ENCODE peak calls at places on chromosome 16, in four cellular contexts. One of them, this sample, is unnamed.

GRCh38 chr16:50195276-50195675 is 42.2 kb downstream of the TENT4B start:
- DNase-seq in HCT116: no peak
- DNase-seq in H1: no peak
- DNase-seq in HepG2: no peak
- DNase-seq in this sample: no peak

GRCh38 chr16:24507959-24508358 is 31.4 kb upstream of the RBBP6 start:
- DNase-seq in HepG2: no peak
- DNase-seq in H1: no peak
- DNase-seq in HCT116: no peak
- DNase-seq in this sample: no peak

GRCh38 chr16:50597563-50598255 is 49.5 kb downstream of the NKD1 start:
- DNase-seq in HCT116: no peak
- DNase-seq in HepG2: no peak
- DNase-seq in H1: no peak
- DNase-seq in this sample: no peak

GRCh38 chr16:46932802-46933201 is 40.7 kb downstream of the DNAJA2 start:
- DNase-seq in HepG2: no peak
- DNase-seq in HCT116: no peak
- DNase-seq in H1: peak; percentile 54
- DNase-seq in this sample: no peak

GRCh38 chr16:71637398-71637797 is 11.4 kb downstream of the MARVELD3 start:
- DNase-seq in HCT116: no peak
- DNase-seq in H1: no peak
- DNase-seq in HepG2: no peak
- DNase-seq in this sample: no peak

GRCh38 chr16:49890876-49891275 is 35.0 kb upstream of the ZNF423 start:
- DNase-seq in HepG2: no peak
- DNase-seq in H1: peak; percentile 38
- DNase-seq in HCT116: no peak
- DNase-seq in this sample: peak; percentile 31

GRCh38 chr16:19583665-19584300 is 28.3 kb downstream of the VPS35L start:
- DNase-seq in H1: no peak
- DNase-seq in HCT116: peak; percentile 35
- DNase-seq in HepG2: peak; percentile 77
- DNase-seq in this sample: peak; percentile 51

GRCh38 chr16:75621170-75621477 is 2.0 kb downstream of the ADAT1 start:
- DNase-seq in HCT116: no peak
- DNase-seq in H1: no peak
- DNase-seq in HepG2: peak; percentile 53
- DNase-seq in this sample: peak; percentile 86

GRCh38 chr16:78102865-78103264 is 3.4 kb downstream of the WWOX start:
- DNase-seq in HepG2: no peak
- DNase-seq in HCT116: no peak
- DNase-seq in H1: no peak
- DNase-seq in this sample: no peak

GRCh38 chr16:13436641-13437423 is 483.1 kb upstream of the ERCC4 start:
- DNase-seq in HCT116: no peak
- DNase-seq in HepG2: peak; percentile 66
- DNase-seq in H1: no peak
- DNase-seq in this sample: no peak

GRCh38 chr16:53952215-53953208 is 248.6 kb downstream of the FTO start:
- DNase-seq in HepG2: no peak
- DNase-seq in HCT116: no peak
- DNase-seq in H1: no peak
- DNase-seq in this sample: no peak

GRCh38 chr16:56576585-56577299 is 11.9 kb downstream of the MT4 start:
- DNase-seq in HepG2: peak; percentile 69
- DNase-seq in H1: peak; percentile 67
- DNase-seq in HCT116: peak; percentile 72
- DNase-seq in this sample: peak; percentile 77

GRCh38 chr16:20944861-20945390 is 44.4 kb downstream of the LYRM1 start:
- DNase-seq in HepG2: peak; percentile 35
- DNase-seq in H1: no peak
- DNase-seq in HCT116: no peak
- DNase-seq in this sample: peak; percentile 83

GRCh38 chr16:84220851-84221250 is 19.0 kb downstream of the KCNG4 start:
- DNase-seq in HCT116: no peak
- DNase-seq in H1: no peak
- DNase-seq in HepG2: no peak
- DNase-seq in this sample: no peak

GRCh38 chr16:82832861-82833260 is 206.1 kb downstream of the CDH13 start:
- DNase-seq in HCT116: no peak
- DNase-seq in HepG2: no peak
- DNase-seq in H1: no peak
- DNase-seq in this sample: no peak

GRCh38 chr16:85979605-85980004 is 80.6 kb downstream of the IRF8 start:
- DNase-seq in HCT116: no peak
- DNase-seq in HepG2: no peak
- DNase-seq in H1: no peak
- DNase-seq in this sample: no peak

GRCh38 chr16:19001788-19002187 is 18.1 kb downstream of the TMC7 start:
- DNase-seq in HCT116: no peak
- DNase-seq in HepG2: no peak
- DNase-seq in H1: no peak
- DNase-seq in this sample: no peak

GRCh38 chr16:15907863-15908478 is 19.6 kb upstream of the CEP20 start:
- DNase-seq in H1: peak; percentile 59
- DNase-seq in HepG2: peak; percentile 89
- DNase-seq in HCT116: peak; percentile 91
- DNase-seq in this sample: peak; percentile 91

GRCh38 chr16:55613578-55614333 is 42.0 kb upstream of the SLC6A2 start:
- DNase-seq in HepG2: no peak
- DNase-seq in H1: no peak
- DNase-seq in HCT116: no peak
- DNase-seq in this sample: no peak

GRCh38 chr16:85629326-85629725 is 16.2 kb downstream of the GSE1 start:
- DNase-seq in HepG2: no peak
- DNase-seq in H1: no peak
- DNase-seq in HCT116: no peak
- DNase-seq in this sample: no peak

GRCh38 chr16:82824408-82824807 is 197.6 kb downstream of the CDH13 start:
- DNase-seq in H1: no peak
- DNase-seq in HepG2: no peak
- DNase-seq in HCT116: no peak
- DNase-seq in this sample: no peak

GRCh38 chr16:11791144-11791828 is 5.8 kb downstream of the ZC3H7A start:
- DNase-seq in HCT116: no peak
- DNase-seq in HepG2: peak; percentile 45
- DNase-seq in H1: no peak
- DNase-seq in this sample: no peak

GRCh38 chr16:67226295-67226803 is 581 bp upstream of the TMEM208 start:
- DNase-seq in HepG2: no peak
- DNase-seq in H1: no peak
- DNase-seq in HCT116: no peak
- DNase-seq in this sample: no peak

GRCh38 chr16:81251871-81252270 is 13.4 kb downstream of the BCO1 start:
- DNase-seq in HCT116: no peak
- DNase-seq in H1: no peak
- DNase-seq in HepG2: no peak
- DNase-seq in this sample: no peak

GRCh38 chr16:52591441-52592215 is 44.7 kb upstream of the TOX3 start:
- DNase-seq in H1: no peak
- DNase-seq in HepG2: no peak
- DNase-seq in HCT116: no peak
- DNase-seq in this sample: no peak

GRCh38 chr16:50742521-50743150 is 750 bp downstream of the CYLD start:
- DNase-seq in HCT116: no peak
- DNase-seq in HepG2: no peak
- DNase-seq in H1: no peak
- DNase-seq in this sample: peak; percentile 31

GRCh38 chr16:81889896-81890634 is 111.0 kb downstream of the PLCG2 start:
- DNase-seq in H1: peak; percentile 25
- DNase-seq in HCT116: peak; percentile 64
- DNase-seq in HepG2: peak; percentile 70
- DNase-seq in this sample: peak; percentile 77

GRCh38 chr16:84571010-84571409 is 46.9 kb downstream of the COTL1 start:
- DNase-seq in H1: no peak
- DNase-seq in HCT116: no peak
- DNase-seq in HepG2: no peak
- DNase-seq in this sample: no peak

GRCh38 chr16:28596840-28597691 is at the start of gene SULT1A2:
- DNase-seq in HepG2: peak; percentile 83
- DNase-seq in H1: no peak
- DNase-seq in HCT116: peak; percentile 26
- DNase-seq in this sample: peak; percentile 68

GRCh38 chr16:75415169-75415908 is 18.0 kb downstream of the CFDP1 start:
- DNase-seq in HepG2: no peak
- DNase-seq in HCT116: no peak
- DNase-seq in H1: no peak
- DNase-seq in this sample: no peak

GRCh38 chr16:85459529-85460251 is 153.4 kb upstream of the GSE1 start:
- DNase-seq in HCT116: no peak
- DNase-seq in H1: no peak
- DNase-seq in HepG2: no peak
- DNase-seq in this sample: no peak

GRCh38 chr16:67174706-67175231 is 4.4 kb downstream of the NOL3 start:
- DNase-seq in HepG2: no peak
- DNase-seq in HCT116: no peak
- DNase-seq in H1: no peak
- DNase-seq in this sample: no peak

GRCh38 chr16:11136600-11136999 is 119.4 kb downstream of the SOCS1 start:
- DNase-seq in H1: no peak
- DNase-seq in HCT116: no peak
- DNase-seq in HepG2: no peak
- DNase-seq in this sample: no peak

GRCh38 chr16:66516172-66516807 is 33.6 kb downstream of the TK2 start:
- DNase-seq in H1: no peak
- DNase-seq in HepG2: no peak
- DNase-seq in HCT116: no peak
- DNase-seq in this sample: no peak

GRCh38 chr16:19008245-19008644 is 24.5 kb downstream of the TMC7 start:
- DNase-seq in H1: no peak
- DNase-seq in HepG2: peak; percentile 71
- DNase-seq in HCT116: no peak
- DNase-seq in this sample: no peak

GRCh38 chr16:54980821-54981220 is 50.2 kb downstream of the IRX5 start:
- DNase-seq in HepG2: no peak
- DNase-seq in H1: no peak
- DNase-seq in HCT116: no peak
- DNase-seq in this sample: no peak

GRCh38 chr16:719815-720506 is 985 bp upstream of the ANTKMT start:
- DNase-seq in HepG2: peak; percentile 66
- DNase-seq in HCT116: no peak
- DNase-seq in H1: no peak
- DNase-seq in this sample: peak; percentile 66
- TF ChIP-seq FOSL1 in HepG2: no peak
- TF ChIP-seq FOSL1 in HCT116: no peak
- TF ChIP-seq FOSL1 in H1: no peak
- TF ChIP-seq FOSL1 in this sample: no peak

GRCh38 chr16:87233928-87234327 is 83.3 kb downstream of the C16orf95 start:
- DNase-seq in HepG2: peak; percentile 23
- DNase-seq in HCT116: no peak
- DNase-seq in H1: no peak
- DNase-seq in this sample: peak; percentile 25
- TF ChIP-seq FOSL1 in HepG2: no peak
- TF ChIP-seq FOSL1 in HCT116: no peak
- TF ChIP-seq FOSL1 in H1: no peak
- TF ChIP-seq FOSL1 in this sample: no peak

GRCh38 chr16:69204106-69204655 is 17.2 kb downstream of the SNTB2 start:
- DNase-seq in H1: no peak
- DNase-seq in HCT116: no peak
- DNase-seq in HepG2: no peak
- DNase-seq in this sample: no peak
- TF ChIP-seq FOSL1 in H1: no peak
- TF ChIP-seq FOSL1 in HCT116: no peak
- TF ChIP-seq FOSL1 in HepG2: no peak
- TF ChIP-seq FOSL1 in this sample: no peak

DNA sequence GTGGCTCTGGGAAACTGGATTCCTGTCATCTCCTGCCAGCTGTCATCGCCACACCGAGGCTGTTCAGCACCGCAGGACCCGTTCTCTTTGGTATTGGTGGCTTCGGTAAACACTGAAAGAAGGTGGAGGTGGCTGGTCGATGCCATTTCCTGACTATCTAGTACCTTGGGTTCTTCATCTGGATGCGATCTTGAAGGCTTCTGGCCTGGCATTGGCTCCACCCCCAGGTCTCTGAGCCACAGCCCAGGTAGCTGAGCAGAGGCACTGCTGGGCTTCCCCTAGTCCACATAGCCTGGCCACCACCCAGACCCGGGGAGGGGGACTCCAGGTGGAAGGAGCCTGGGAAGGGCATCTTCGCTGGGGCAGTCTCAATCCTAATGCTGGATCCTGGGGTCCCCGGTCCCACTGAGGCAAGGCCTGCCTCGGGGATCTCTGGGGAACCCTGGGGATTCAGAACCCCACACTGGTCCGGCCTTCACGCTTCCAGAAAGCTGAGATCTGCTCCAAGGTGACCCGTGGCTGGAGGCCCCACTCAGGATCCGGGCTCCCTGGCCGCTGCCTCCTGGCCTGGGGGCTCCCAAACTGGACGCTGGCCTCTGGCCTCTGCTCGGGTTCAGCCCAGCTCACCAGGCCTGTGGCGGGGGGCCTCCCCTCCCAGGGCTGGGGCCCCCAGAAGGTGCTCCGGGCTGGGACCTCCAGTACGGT is 1.8 kb downstream of the C16orf54 start:
- DNase-seq in HepG2: no peak
- DNase-seq in H1: no peak
- DNase-seq in HCT116: no peak
- DNase-seq in this sample: no peak
- TF ChIP-seq FOSL1 in HepG2: no peak
- TF ChIP-seq FOSL1 in H1: no peak
- TF ChIP-seq FOSL1 in HCT116: no peak
- TF ChIP-seq FOSL1 in this sample: no peak

DNA sequence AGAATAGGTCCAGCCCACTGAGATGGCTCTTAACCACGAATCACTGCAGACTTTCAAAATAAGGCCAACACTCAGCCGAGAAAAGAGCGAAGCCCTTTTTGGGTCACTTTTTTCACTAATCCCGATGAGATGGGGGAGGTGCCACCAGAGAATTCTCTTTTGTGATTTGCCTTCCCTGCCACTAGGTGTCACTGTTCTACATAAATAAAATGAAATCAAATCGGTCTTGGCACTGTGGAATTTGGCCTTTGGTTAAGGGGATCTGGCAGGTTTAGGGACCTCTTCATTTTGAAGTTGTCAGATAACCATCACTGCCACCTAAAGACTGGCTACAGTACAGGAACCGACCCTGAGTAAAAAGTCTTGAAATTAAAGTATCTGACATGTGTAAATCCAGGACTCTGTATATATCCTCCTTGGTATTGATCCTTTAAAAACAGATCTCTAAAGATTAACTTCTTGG is 147.0 kb downstream of the HS3ST4 start:
- DNase-seq in HepG2: peak; percentile 69
- DNase-seq in H1: peak; percentile 46
- DNase-seq in HCT116: peak; percentile 27
- DNase-seq in this sample: peak; percentile 51
- TF ChIP-seq FOSL1 in HepG2: no peak
- TF ChIP-seq FOSL1 in H1: no peak
- TF ChIP-seq FOSL1 in HCT116: no peak
- TF ChIP-seq FOSL1 in this sample: no peak

GRCh38 chr16:2532494-2533141 is 1.4 kb upstream of the CEMP1 start:
- DNase-seq in HepG2: peak; percentile 66
- DNase-seq in HCT116: peak; percentile 64
- DNase-seq in H1: no peak
- DNase-seq in this sample: peak; percentile 54
- TF ChIP-seq FOSL1 in HepG2: no peak
- TF ChIP-seq FOSL1 in HCT116: no peak
- TF ChIP-seq FOSL1 in H1: no peak
- TF ChIP-seq FOSL1 in this sample: no peak

This sample was measured in K562.